ENCODE peak calls at places on chromosomes 2 and 18, in five cellular contexts. C is NCI-H1436 treated with DMSO at 0.1 percent for 48 hours; A is activated T-helper 2 cell treated with anti-CD3 and anti-CD28 coated beads, Interferon-gamma antibody, Interleukin-2, Interleukin-4, amounts not matched to agents 10 μg/mL and 5 μg/mL and 100 μg/mL, durations not matched to agents 14 hours and 24 hours and 36 hours; Y is brain microvascular endothelial cell; P is Ammon's horn. Z is an unnamed sample.

GRCh38 chr2:162330881-162331280 is 12.4 kb upstream of the IFIH1 start:
- DNase-seq in C (no peak), A (no peak), Y (no peak), P (no peak), Z (no peak)

GRCh38 chr2:1491751-1492150 is 78.5 kb downstream of the TPO start:
- DNase-seq in Y (no peak), A (no peak), P (no peak), C (no peak), Z (no peak)

GRCh38 chr18:50753311-50753710 is 66.5 kb downstream of the MRO start:
- DNase-seq in C (no peak), Y (no peak), P (no peak), A (no peak), Z (no peak)

GRCh38 chr2:51881673-51882072 is 849.7 kb upstream of the NRXN1 start:
- DNase-seq in P (no peak), Y (no peak), A (no peak), C (no peak), Z (no peak)

GRCh38 chr2:238601433-238602222 is 174.9 kb downstream of the ASB1 start:
- DNase-seq in P (no peak), A (no peak), Y (no peak), C (no peak), Z (no peak)

GRCh38 chr2:217515615-217516309 is 487.0 kb downstream of the TNS1 start:
- DNase-seq in C (no peak), A (no peak), P (no peak), Y (no peak), Z (no peak)

GRCh38 chr2:113176696-113177355 is 3.1 kb downstream of the PSD4 start:
- DNase-seq in P (no peak), C (no peak), Y (no peak), A (no peak), Z (no peak)

GRCh38 chr2:150520088-150520487 is 32.6 kb upstream of the RND3 start:
- DNase-seq in P (no peak), A (no peak), C (no peak), Y (no peak), Z (no peak)

GRCh38 chr2:215828528-215829184 is 184.7 kb downstream of the MREG start:
- DNase-seq in A (peak; percentile 16), P (peak; percentile 35), Y (peak; percentile 61), C (no peak), Z (no peak)

GRCh38 chr2:128788636-128789220 is 470.1 kb upstream of the HS6ST1 start:
- DNase-seq in P (no peak), A (no peak), C (no peak), Y (no peak), Z (no peak)

GRCh38 chr18:45993441-45993840 is 26.3 kb upstream of the EPG5 start:
- DNase-seq in Y (peak; percentile 91), C (no peak), A (no peak), P (no peak), Z (no peak)

GRCh38 chr2:46702537-46702936 is 213.1 kb downstream of the MCFD2 start:
- DNase-seq in P (no peak), C (no peak), A (no peak), Y (no peak), Z (no peak)

GRCh38 chr2:113304702-113305101 is 26.0 kb upstream of the PAX8 start:
- DNase-seq in A (no peak), C (no peak), P (no peak), Y (no peak), Z (no peak)

GRCh38 chr2:157172866-157173578 is 84.5 kb upstream of the GALNT5 start:
- DNase-seq in C (no peak), Y (peak; percentile 58), P (no peak), A (no peak), Z (no peak)

GRCh38 chr2:160952462-160952861 is 207.8 kb upstream of the TANK start:
- DNase-seq in Y (no peak), C (no peak), P (peak; percentile 7), A (no peak), Z (no peak)

GRCh38 chr2:151973901-151974199 is 125.0 kb downstream of the CACNB4 start:
- DNase-seq in P (peak; percentile 92), A (no peak), C (peak; percentile 15), Y (peak; percentile 28), Z (peak; percentile 44)

GRCh38 chr18:12904012-12904516 is 20.0 kb upstream of the PTPN2 start:
- DNase-seq in Y (no peak), P (no peak), A (peak; percentile 66), C (no peak), Z (no peak)

GRCh38 chr2:46865181-46865970 is 50.2 kb downstream of the MCFD2 start:
- DNase-seq in C (no peak), A (no peak), Y (no peak), P (no peak), Z (no peak)

GRCh38 chr2:1366546-1367134 is 46.6 kb upstream of the TPO start:
- DNase-seq in P (peak; percentile 96), C (peak; percentile 71), Y (no peak), A (no peak), Z (peak; percentile 38)

GRCh38 chr2:58497189-58497588 is 256.1 kb upstream of the FANCL start:
- DNase-seq in A (no peak), P (no peak), Y (no peak), C (no peak), Z (no peak)

GRCh38 chr2:36438454-36438977 is 82.9 kb downstream of the CRIM1 start:
- DNase-seq in A (no peak), P (no peak), Y (peak; percentile 99), C (no peak), Z (no peak)

GRCh38 chr2:158967731-158968395 is 577 bp upstream of the TANC1 start:
- DNase-seq in C (no peak), A (no peak), Y (peak; percentile 39), P (peak; percentile 89), Z (no peak)

GRCh38 chr2:27198627-27199026 is 13.2 kb upstream of the ATRAID start:
- DNase-seq in P (no peak), A (no peak), C (no peak), Y (no peak), Z (no peak)

GRCh38 chr2:229071292-229071976 is 199.7 kb downstream of the PID1 start:
- DNase-seq in P (no peak), A (no peak), Y (peak; percentile 9), C (no peak), Z (no peak)

GRCh38 chr2:27115485-27115884 is 3.4 kb downstream of the CGREF1 start:
- DNase-seq in P (no peak), C (no peak), Y (no peak), A (no peak), Z (no peak)

GRCh38 chr18:48988508-48989303 is 37.9 kb upstream of the SMAD7 start:
- DNase-seq in A (no peak), Y (no peak), P (no peak), C (no peak), Z (no peak)

GRCh38 chr18:21391074-21391673 is 149.1 kb downstream of the GREB1L start:
- DNase-seq in C (peak; percentile 6), Y (peak; percentile 50), P (no peak), A (no peak), Z (peak; percentile 87)

GRCh38 chr2:121746071-121746578 is 9.3 kb upstream of the TSN start:
- DNase-seq in Y (no peak), C (no peak), P (no peak), A (no peak), Z (no peak)

GRCh38 chr2:204234879-204235278 is 298.3 kb downstream of the ICOS start:
- DNase-seq in C (no peak), P (no peak), A (no peak), Y (peak; percentile 11), Z (no peak)

GRCh38 chr2:126172785-126173184 is 483.2 kb upstream of the GYPC start:
- DNase-seq in C (no peak), P (no peak), Y (no peak), A (no peak), Z (no peak)

GRCh38 chr2:174777334-174777733 is 13.1 kb upstream of the CHRNA1 start:
- DNase-seq in A (no peak), Y (no peak), C (no peak), P (no peak), Z (no peak)

GRCh38 chr2:52934354-52934898 is 833.2 kb upstream of the CHAC2 start:
- DNase-seq in A (no peak), P (no peak), C (no peak), Y (peak; percentile 45), Z (no peak)

GRCh38 chr2:85886585-85886984 is 2.2 kb downstream of the ST3GAL5 start:
- DNase-seq in P (peak; percentile 82), C (no peak), Y (peak; percentile 86), A (no peak), Z (no peak)

GRCh38 chr2:189782221-189782671 is 1.9 kb downstream of the ORMDL1 start:
- DNase-seq in C (no peak), A (no peak), Y (no peak), P (no peak), Z (no peak)

GRCh38 chr2:73107211-73107926 is 5.4 kb downstream of the RAB11FIP5 start:
- DNase-seq in C (no peak), P (no peak), Y (no peak), A (no peak), Z (no peak)

GRCh38 chr2:212683346-212683745 is 144.7 kb upstream of the ERBB4 start:
- DNase-seq in A (no peak), C (no peak), P (no peak), Y (peak; percentile 20), Z (no peak)